ENCODE peak calls at places on chromosomes 16 and 17, in four cellular contexts. E is PC-9, Z is uterus, O is fibroblast of lung. M is an unnamed sample.
A peak's percentile ranks its signal among the peaks of the same experiment; 100 is the strongest.

GRCh38 chr16:11297492-11298142 is 16.5 kb upstream of the PRM1 start:
- DNase-seq in E (peak; percentile 77), O (peak; percentile 82), Z (peak; percentile 46), M (peak; percentile 77)

GRCh38 chr17:46063239-46063638 is 64.2 kb downstream of the STH start:
- DNase-seq in Z (no peak), E (no peak), O (peak; percentile 45), M (no peak)

GRCh38 chr16:77603656-77604055 is 118.7 kb upstream of the NUDT7 start:
- DNase-seq in Z (no peak), O (no peak), E (no peak), M (no peak)

GRCh38 chr17:73663614-73664013 is 19.4 kb upstream of the SDK2 start:
- DNase-seq in Z (no peak), O (no peak), E (no peak), M (no peak)

GRCh38 chr16:86680661-86681439 is 102.5 kb downstream of the FOXL1 start:
- DNase-seq in E (no peak), O (no peak), Z (no peak), M (no peak)

GRCh38 chr17:58375811-58376210 is 23.8 kb upstream of the SUPT4H1 start:
- DNase-seq in O (no peak), Z (no peak), E (no peak), M (no peak)

GRCh38 chr17:44794699-44795413 is 35.2 kb downstream of the GJC1 start:
- DNase-seq in Z (no peak), O (peak; percentile 86), E (no peak), M (no peak)

GRCh38 chr16:10969615-10970014 is 25.3 kb downstream of the CLEC16A start:
- DNase-seq in E (no peak), O (no peak), Z (no peak), M (no peak)

GRCh38 chr17:45888392-45888791 is 6.0 kb upstream of the MAPT start:
- DNase-seq in O (no peak), E (no peak), Z (no peak), M (no peak)

GRCh38 chr16:15457390-15457789 is 23.0 kb downstream of the BMERB1 start:
- DNase-seq in E (no peak), Z (no peak), O (no peak), M (no peak)

GRCh38 chr16:55501549-55502322 is 7.1 kb upstream of the LPCAT2 start:
- DNase-seq in Z (peak; percentile 18), O (no peak), E (peak; percentile 68), M (no peak)

GRCh38 chr17:78746263-78746948 is 35.7 kb downstream of the CYTH1 start:
- DNase-seq in E (no peak), Z (no peak), O (no peak), M (no peak)

GRCh38 chr16:86199871-86200700 is 301.1 kb downstream of the IRF8 start:
- DNase-seq in E (no peak), Z (no peak), O (peak; percentile 80), M (no peak)

GRCh38 chr17:69246202-69246601 is 17.6 kb upstream of the ABCA10 start:
- DNase-seq in Z (no peak), E (no peak), O (no peak), M (no peak)

GRCh38 chr17:64149196-64149595 is 19.3 kb upstream of the ERN1 start:
- DNase-seq in E (no peak), O (no peak), Z (no peak), M (no peak)

GRCh38 chr17:3036800-3037199 is 26.6 kb downstream of the OR1D5 start:
- DNase-seq in E (no peak), O (no peak), Z (no peak), M (no peak)

GRCh38 chr17:12990041-12990808 is 27.6 kb downstream of the ELAC2 start:
- DNase-seq in Z (no peak), O (no peak), E (no peak), M (peak; percentile 79)

DNA sequence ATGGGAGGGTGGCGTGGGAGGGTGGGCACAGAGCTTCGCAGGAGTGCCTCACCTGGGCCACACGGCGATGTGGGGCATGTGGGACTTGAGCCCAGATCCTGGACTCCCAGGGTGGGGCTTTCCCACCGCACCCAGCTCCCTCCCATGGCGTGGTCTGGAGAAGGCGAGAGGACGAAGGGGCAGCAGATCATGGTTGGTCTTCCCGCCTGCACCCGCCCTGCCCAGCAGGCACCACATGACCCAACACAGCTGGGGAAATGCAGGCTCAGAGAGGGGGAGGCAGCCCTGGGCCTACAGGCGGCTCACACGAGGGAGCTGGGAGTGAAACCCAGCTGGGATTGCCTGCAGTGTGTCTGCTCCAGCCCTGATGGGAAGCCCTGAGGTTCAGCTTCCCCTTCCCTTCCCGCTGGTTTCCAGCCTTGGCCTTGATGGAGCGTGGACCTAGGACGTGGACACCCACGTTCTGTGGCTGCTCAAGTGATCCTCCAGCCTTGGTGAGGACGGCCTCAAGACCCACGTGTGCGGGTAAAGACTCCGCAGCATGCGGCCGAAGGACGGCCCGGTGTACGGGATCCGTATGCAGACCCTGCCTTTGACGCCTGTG is 20.0 kb upstream of the PABPN1L start:
- DNase-seq in Z (no peak), E (no peak), O (peak; percentile 26), M (peak; percentile 28)
- H3K27ac ChIP-seq in Z (peak overlapping the region; percentile 49), E (no peak overlapping the region), O (peak overlapping the region; percentile 16), M (peak overlapping the region; percentile 92)

GRCh38 chr17:76586741-76587487 is 1.3 kb upstream of the ST6GALNAC2 start:
- DNase-seq in Z (no peak), E (no peak), O (no peak), M (no peak)

GRCh38 chr17:76584427-76585047 is 1.1 kb downstream of the ST6GALNAC2 start:
- DNase-seq in Z (no peak), E (peak; percentile 27), O (no peak), M (no peak)

GRCh38 chr17:76585048-76585648 is 512 bp downstream of the ST6GALNAC2 start:
- DNase-seq in O (no peak), Z (no peak), E (no peak), M (no peak)

GRCh38 chr17:76588182-76588581 is 2.5 kb upstream of the ST6GALNAC2 start:
- DNase-seq in O (no peak), Z (peak; percentile 28), E (no peak), M (no peak)

DNA sequence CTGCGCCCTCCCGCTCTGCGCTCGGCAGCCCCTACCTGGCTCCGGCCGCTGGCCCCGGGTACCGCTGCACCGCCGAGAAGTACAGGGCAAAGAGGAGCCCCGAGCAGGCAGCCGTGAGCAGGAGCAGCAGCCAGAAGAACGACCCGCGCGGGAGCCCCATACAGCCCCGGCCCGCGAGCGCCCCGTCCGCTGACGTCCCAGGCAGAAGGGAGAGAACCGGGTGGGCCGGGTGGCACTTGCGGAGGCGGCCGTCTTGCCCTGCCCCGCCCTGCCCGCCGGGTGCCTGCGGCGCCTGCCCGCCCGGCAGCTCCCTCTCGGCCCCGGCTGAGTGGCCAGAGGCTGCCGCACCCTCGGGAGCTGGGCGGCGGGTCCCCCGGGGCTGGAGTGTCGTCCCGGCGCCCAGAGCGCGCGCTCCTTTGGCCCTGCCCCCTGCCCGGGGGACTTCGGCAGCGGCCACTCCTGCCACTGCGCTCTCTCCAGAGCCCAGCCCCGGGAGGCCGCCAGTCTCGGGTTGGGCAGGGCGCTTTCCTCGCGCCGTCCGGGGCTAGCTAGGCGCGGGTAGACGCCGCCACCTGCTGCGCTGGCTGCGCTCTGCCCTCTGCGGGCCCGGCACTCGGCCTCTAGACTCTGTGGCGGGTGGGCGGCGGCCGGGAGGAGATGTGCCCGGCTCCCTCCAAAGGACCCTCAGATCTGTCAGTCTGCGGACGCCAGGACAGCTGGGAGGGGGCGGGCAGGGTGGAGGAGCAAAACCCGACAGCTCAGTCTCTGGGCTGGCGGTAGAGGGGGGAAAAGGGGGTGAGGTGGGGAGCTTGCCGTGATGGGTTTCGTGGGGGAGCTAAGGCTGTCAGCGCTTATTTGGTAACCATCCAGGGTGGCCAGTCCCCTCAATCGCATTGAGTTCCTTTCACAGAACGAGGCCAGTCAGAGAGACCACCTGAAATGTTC is at the start of gene ST6GALNAC2:
- DNase-seq in O (peak; percentile 41), E (peak; percentile 94), Z (peak; percentile 42), M (peak; percentile 69)
- H3K4me3 ChIP-seq in O (peak within 1 kb of the TSS; percentile 52), E (peak within 1 kb of the TSS; percentile 52), Z (peak within 1 kb of the TSS; percentile 38), M (peak within 1 kb of the TSS; percentile 82)

DNA sequence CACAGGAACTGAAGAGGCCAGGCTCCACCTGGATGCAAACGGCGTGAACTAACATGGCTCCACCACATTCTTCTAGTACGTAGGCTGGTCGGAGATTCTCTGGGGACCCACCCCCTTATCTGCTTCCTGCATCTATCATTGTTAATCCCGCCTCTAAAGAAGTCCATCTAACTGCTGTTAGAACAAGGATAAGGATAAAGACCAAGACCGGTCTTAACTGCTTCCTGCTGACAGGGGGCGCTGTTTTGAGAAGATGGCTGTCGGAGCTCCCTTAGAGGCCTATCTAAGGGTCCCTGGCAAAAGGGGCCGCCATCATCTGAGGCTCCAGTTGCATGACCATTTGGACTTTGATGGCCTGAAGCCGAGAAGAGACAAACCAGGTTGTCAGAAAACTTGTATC is 25.8 kb upstream of the TNFSF12 start:
- DNase-seq in O (peak; percentile 17), E (no peak), Z (no peak), M (no peak)
- TF ChIP-seq CTCF in O (peak; percentile 32), E (peak; percentile 52), Z (no peak), M (peak; percentile 59)

DNA sequence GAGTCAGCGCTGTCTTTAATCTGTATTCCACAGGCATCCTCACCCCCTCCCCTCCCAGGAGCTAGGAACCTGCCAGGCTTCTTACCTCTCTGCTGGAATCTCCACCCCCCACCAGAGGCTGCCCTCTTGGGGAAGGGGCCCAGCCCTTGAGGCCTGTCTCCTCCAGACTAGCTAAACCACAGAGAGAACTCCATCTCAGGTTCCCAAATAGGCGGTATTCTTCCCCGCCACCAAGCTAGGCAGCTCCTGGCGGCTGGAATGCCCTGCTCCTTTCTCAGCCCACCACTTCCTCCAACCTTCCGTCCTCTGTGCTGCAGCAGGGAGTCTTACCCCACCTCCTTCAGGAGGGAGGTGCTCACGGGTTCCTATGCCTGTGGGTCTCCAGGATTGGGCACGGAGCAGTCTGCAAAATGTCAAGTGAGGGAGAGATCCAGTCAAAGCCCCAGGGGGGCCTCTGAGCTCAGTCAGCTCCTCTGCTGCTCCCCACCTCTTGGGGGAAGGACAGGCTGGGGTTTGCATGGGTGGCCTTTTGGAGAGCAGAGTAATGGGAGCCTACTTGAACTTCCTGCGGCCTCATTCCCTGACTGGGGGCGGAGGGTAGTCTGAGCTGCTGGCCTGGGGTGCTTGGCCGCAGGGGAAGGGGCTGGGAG is 55.7 kb downstream of the SREBF1 start:
- DNase-seq in Z (peak; percentile 70), O (peak; percentile 38), E (peak; percentile 72), M (no peak)
- H3K27ac ChIP-seq in Z (peak overlapping the region; percentile 91), O (no peak overlapping the region), E (no peak overlapping the region), M (peak overlapping the region; percentile 95)

GRCh38 chr16:19212059-19212458 is 44.0 kb downstream of the SYT17 start:
- DNase-seq in Z (no peak), O (no peak), E (no peak), M (no peak)
- H3K4me3 ChIP-seq in Z (no peak overlapping the region), O (no peak overlapping the region), E (no peak overlapping the region), M (no peak overlapping the region)

M was measured in left ventricle myocardium inferior.